ENCODE peak calls at places on chromosome 18, in nine cellular contexts. W is stimulated activated CD8-positive, alpha-beta memory T cell treated with anti-CD3 and anti-CD28 coated beads, Interleukin-15, amount 100 ng/mL, for 24 hours; N is small intestine; F is GM12865; B is Right ventricle myocardium superior; C is GF-D8; K is nephron progenitor cell; X is GM10248; E is effector CD8-positive, alpha-beta T cell. P is an unnamed sample.

GRCh38 chr18:34590503-34590902 is 119.6 kb upstream of the DTNA start:
- DNase-seq in W (no peak), N (no peak), F (no peak), B (no peak), C (no peak), K (no peak), X (no peak), E (no peak), P (no peak)

GRCh38 chr18:13137939-13138821 is 80.4 kb upstream of the LDLRAD4 start:
- DNase-seq in W (no peak), N (peak; percentile 99), F (peak; percentile 70), B (peak; percentile 70), C (peak; percentile 100), K (no peak), X (peak; percentile 85), E (peak; percentile 60), P (peak; percentile 53)

GRCh38 chr18:24086082-24086481 is 52.8 kb upstream of the CABYR start:
- DNase-seq in W (no peak), N (no peak), F (no peak), B (no peak), C (no peak), K (no peak), X (no peak), E (no peak), P (no peak)

GRCh38 chr18:9055185-9055584 is 47.3 kb upstream of the NDUFV2 start:
- DNase-seq in W (no peak), N (no peak), F (peak; percentile 56), B (no peak), C (no peak), K (no peak), X (peak; percentile 40), E (no peak), P (peak; percentile 93)

GRCh38 chr18:31206787-31207381 is 44.2 kb upstream of the DSC1 start:
- DNase-seq in W (no peak), N (peak; percentile 99), F (peak; percentile 90), B (peak; percentile 69), C (peak; percentile 88), K (peak; percentile 69), X (peak; percentile 55), E (no peak), P (no peak)

GRCh38 chr18:48799724-48800315 is 150.9 kb downstream of the SMAD7 start:
- DNase-seq in W (no peak), N (no peak), F (peak; percentile 52), B (no peak), C (no peak), K (no peak), X (no peak), E (no peak), P (no peak)

GRCh38 chr18:67794512-67794911 is 278.0 kb upstream of the DSEL start:
- DNase-seq in W (no peak), N (no peak), F (no peak), B (no peak), C (no peak), K (no peak), X (no peak), E (no peak), P (peak; percentile 61)

GRCh38 chr18:11649839-11650238 is 39.2 kb upstream of the GNAL start:
- DNase-seq in W (no peak), N (no peak), F (no peak), B (no peak), C (no peak), K (no peak), X (no peak), E (no peak), P (no peak)

GRCh38 chr18:57624988-57625387 is 3.4 kb upstream of the NARS1 start:
- DNase-seq in W (no peak), N (no peak), F (no peak), B (no peak), C (no peak), K (no peak), X (no peak), E (no peak), P (peak; percentile 24)

GRCh38 chr18:76426738-76427305 is 68.2 kb downstream of the ZNF516 start:
- DNase-seq in W (no peak), N (no peak), F (no peak), B (no peak), C (no peak), K (peak; percentile 79), X (no peak), E (no peak), P (no peak)

GRCh38 chr18:22021701-22022100 is 147.7 kb upstream of the GATA6 start:
- DNase-seq in W (no peak), N (no peak), F (no peak), B (no peak), C (no peak), K (no peak), X (no peak), E (no peak), P (no peak)

GRCh38 chr18:48627216-48627615 is 88.4 kb downstream of the CTIF start:
- DNase-seq in W (no peak), N (no peak), F (no peak), B (no peak), C (no peak), K (no peak), X (no peak), E (no peak), P (peak; percentile 25)

GRCh38 chr18:56270851-56271250 is 367.5 kb downstream of the TXNL1 start:
- DNase-seq in W (no peak), N (no peak), F (no peak), B (no peak), C (no peak), K (no peak), X (no peak), E (no peak), P (no peak)

GRCh38 chr18:76005632-76006031 is 489.4 kb downstream of the ZNF516 start:
- DNase-seq in W (no peak), N (no peak), F (no peak), B (no peak), C (no peak), K (no peak), X (no peak), E (no peak), P (no peak)

GRCh38 chr18:49814147-49814499 is 790 bp upstream of the ACAA2 start:
- DNase-seq in W (peak; percentile 20), N (peak; percentile 56), F (no peak), B (no peak), C (peak; percentile 23), K (peak; percentile 64), X (no peak), E (peak; percentile 34), P (peak; percentile 58)

GRCh38 chr18:49025426-49025766 is 74.6 kb upstream of the SMAD7 start:
- DNase-seq in W (no peak), N (no peak), F (no peak), B (no peak), C (no peak), K (no peak), X (no peak), E (no peak), P (no peak)

GRCh38 chr18:42374961-42375360 is 419.9 kb downstream of the PIK3C3 start:
- DNase-seq in W (no peak), N (no peak), F (no peak), B (no peak), C (no peak), K (no peak), X (no peak), E (no peak), P (no peak)

GRCh38 chr18:46683252-46683651 is 26.2 kb upstream of the LOXHD1 start:
- DNase-seq in W (no peak), N (no peak), F (no peak), B (no peak), C (no peak), K (no peak), X (no peak), E (no peak), P (no peak)

GRCh38 chr18:44725300-44726096 is 44.8 kb downstream of the SETBP1 start:
- DNase-seq in W (no peak), N (peak; percentile 54), F (peak; percentile 77), B (peak; percentile 55), C (no peak), K (no peak), X (peak; percentile 43), E (no peak), P (peak; percentile 70)

GRCh38 chr18:43001821-43002220 is 113.7 kb downstream of the RIT2 start:
- DNase-seq in W (no peak), N (no peak), F (no peak), B (no peak), C (no peak), K (no peak), X (no peak), E (no peak), P (no peak)

GRCh38 chr18:74331404-74331803 is 15.8 kb downstream of the C18orf63 start:
- DNase-seq in W (no peak), N (peak; percentile 18), F (peak; percentile 18), B (no peak), C (no peak), K (no peak), X (no peak), E (no peak), P (peak; percentile 66)

GRCh38 chr18:62196978-62197377 is 9.9 kb downstream of the RELCH start:
- DNase-seq in W (no peak), N (no peak), F (no peak), B (no peak), C (no peak), K (no peak), X (no peak), E (no peak), P (no peak)

GRCh38 chr18:42508683-42509347 is 553.8 kb downstream of the PIK3C3 start:
- DNase-seq in W (no peak), N (no peak), F (no peak), B (no peak), C (no peak), K (no peak), X (no peak), E (no peak), P (no peak)

GRCh38 chr18:23135679-23136325 is 517 bp downstream of the CABLES1 start:
- DNase-seq in W (no peak), N (peak; percentile 33), F (peak; percentile 53), B (peak; percentile 61), C (no peak), K (peak; percentile 63), X (peak; percentile 55), E (no peak), P (no peak)

GRCh38 chr18:10900435-10900834 is 248.9 kb downstream of the PIEZO2 start:
- DNase-seq in W (no peak), N (no peak), F (no peak), B (no peak), C (no peak), K (no peak), X (no peak), E (no peak), P (no peak)

GRCh38 chr18:27608742-27609141 is 423.6 kb upstream of the CHST9 start:
- DNase-seq in W (no peak), N (no peak), F (peak; percentile 15), B (no peak), C (no peak), K (no peak), X (no peak), E (no peak), P (no peak)